ENCODE peak calls at places on chromosomes 7 and 10, in six cellular contexts. P is NCI-H345, J is HCEC 1CT, W is substantia nigra, U is RCC 7860, D is left cardiac atrium. B is an unnamed sample.

GRCh38 chr10:77970869-77971803 is 44.6 kb upstream of the DLG5 start:
- DNase-seq in P (no peak), U (no peak), W (no peak), D (peak), J (peak), B (peak)

GRCh38 chr7:93043393-93043985 is 74.3 kb downstream of the SAMD9 start:
- DNase-seq in D (no peak), P (no peak), J (peak), W (no peak), U (no peak), B (peak)

GRCh38 chr10:125726914-125727313 is 7.4 kb downstream of the EDRF1 start:
- DNase-seq in W (no peak), P (no peak), D (no peak), J (no peak), U (no peak), B (no peak)

GRCh38 chr7:475951-476441 is 43.6 kb downstream of the PDGFA start:
- DNase-seq in D (no peak), J (no peak), W (no peak), P (no peak), U (no peak), B (no peak)

GRCh38 chr10:86356306-86356705 is 10.3 kb downstream of the GRID1 start:
- DNase-seq in W (no peak), P (no peak), D (peak), U (no peak), J (no peak), B (no peak)

GRCh38 chr10:69360485-69361302 is 56.0 kb downstream of the TACR2 start:
- DNase-seq in W (no peak), P (no peak), J (peak), U (peak), D (peak), B (peak)

GRCh38 chr7:45407730-45408406 is 166.3 kb upstream of the ADCY1 start:
- DNase-seq in J (no peak), W (no peak), D (no peak), P (peak), U (no peak), B (no peak)

GRCh38 chr7:94423865-94424264 is 29.2 kb downstream of the COL1A2 start:
- DNase-seq in P (no peak), J (peak), D (no peak), W (no peak), U (no peak), B (peak)

GRCh38 chr7:122143376-122143750 is 686 bp downstream of the AASS start:
- DNase-seq in J (no peak), D (peak), P (peak), U (no peak), W (no peak), B (peak)

GRCh38 chr7:127598318-127598717 is 4.8 kb downstream of the FSCN3 start:
- DNase-seq in J (peak), P (no peak), W (no peak), U (no peak), D (no peak), B (peak)

GRCh38 chr7:38716397-38716796 is 85.2 kb upstream of the AMPH start:
- DNase-seq in W (no peak), U (no peak), D (no peak), P (no peak), J (no peak), B (no peak)

GRCh38 chr7:2083362-2083761 is 149.4 kb downstream of the MAD1L1 start:
- DNase-seq in U (no peak), D (no peak), J (no peak), W (no peak), P (no peak), B (no peak)

GRCh38 chr10:101230185-101230917 is 1.1 kb upstream of the LBX1 start:
- DNase-seq in W (no peak), D (no peak), U (no peak), J (no peak), P (no peak), B (no peak)

GRCh38 chr7:6160191-6160623 is 112.2 kb downstream of the CYTH3 start:
- DNase-seq in D (peak), U (no peak), P (no peak), J (peak), W (no peak), B (peak)

GRCh38 chr10:132363376-132363775 is 31.4 kb downstream of the LRRC27 start:
- DNase-seq in W (no peak), J (no peak), P (no peak), U (no peak), D (no peak), B (no peak)

GRCh38 chr10:129637841-129638240 is 170.8 kb downstream of the MGMT start:
- DNase-seq in U (no peak), P (no peak), J (no peak), D (no peak), W (no peak), B (no peak)